ENCODE peak calls at places on chromosomes 13 and 19, in four cellular contexts. I is foreskin keratinocyte, M is Daoy, E is H1. Z is an unnamed sample.

GRCh38 chr19:49875801-49876421 is 1.2 kb downstream of the AKT1S1 start:
- DNase-seq in M (peak; percentile 62), I (no peak), E (no peak), Z (no peak)

GRCh38 chr19:5799247-5800241 is 5.3 kb upstream of the NRTN start:
- DNase-seq in M (no peak), E (no peak), I (no peak), Z (no peak)

GRCh38 chr19:51094696-51095279 is 12.1 kb upstream of the KLK14 start:
- DNase-seq in I (no peak), M (peak; percentile 47), E (no peak), Z (peak; percentile 57)

GRCh38 chr19:10962863-10963262 is 2.0 kb downstream of the SMARCA4 start:
- DNase-seq in I (no peak), M (no peak), E (no peak), Z (no peak)

GRCh38 chr13:39091586-39091985 is 53.3 kb downstream of the NHLRC3 start:
- DNase-seq in E (no peak), I (no peak), M (no peak), Z (no peak)

GRCh38 chr13:100671389-100672182 is 3.0 kb downstream of the TMTC4 start:
- DNase-seq in M (no peak), I (no peak), E (no peak), Z (no peak)

GRCh38 chr19:30330266-30330665 is 41.9 kb upstream of the ZNF536 start:
- DNase-seq in I (no peak), M (no peak), E (no peak), Z (no peak)

GRCh38 chr19:1284979-1285736 is 515 bp upstream of the EFNA2 start:
- DNase-seq in I (no peak), E (no peak), M (no peak), Z (no peak)

GRCh38 chr19:4969772-4970531 is 1.0 kb downstream of the KDM4B start:
- DNase-seq in I (peak; percentile 29), E (no peak), M (no peak), Z (no peak)

GRCh38 chr13:98349731-98350305 is 172.7 kb upstream of the RNF113B start:
- DNase-seq in M (no peak), I (no peak), E (no peak), Z (no peak)

GRCh38 chr13:26390203-26390602 is 136.3 kb downstream of the CDK8 start:
- DNase-seq in E (no peak), M (no peak), I (no peak), Z (no peak)

GRCh38 chr13:113937497-113938140 is 36.3 kb downstream of the C13orf46 start:
- DNase-seq in I (no peak), E (no peak), M (no peak), Z (no peak)

GRCh38 chr19:52734893-52735661 is at the start of gene ZNF611:
- DNase-seq in I (peak; percentile 88), M (peak; percentile 98), E (peak; percentile 71), Z (peak; percentile 91)

GRCh38 chr19:11473725-11474124 is 7.1 kb downstream of the ELAVL3 start:
- DNase-seq in M (no peak), E (no peak), I (no peak), Z (no peak)

Z was measured in RWPE1.